ENCODE peak calls at places on chromosome 11, in nine cellular contexts. S is fibroblast of the aortic adventitia, G is HFF-Myc, W is brain microvascular endothelial cell, Y is tibial artery, A is endodermal cell, Q is BE2C, I is fibroblast of mammary gland, L is HCT116. R is an unnamed sample.

GRCh38 chr11:95296165-95296564 is 65.2 kb upstream of the SESN3 start:
- DNase-seq in S (no peak), G (no peak), W (no peak), Y (no peak), A (no peak), Q (peak; percentile 35), I (no peak), L (no peak), R (no peak)

GRCh38 chr11:10770626-10771254 is 19.7 kb downstream of the CTR9 start:
- DNase-seq in S (peak; percentile 59), G (peak; percentile 19), W (peak; percentile 50), Y (peak; percentile 44), A (peak; percentile 86), Q (peak; percentile 65), I (peak; percentile 69), L (peak; percentile 29), R (no peak)

GRCh38 chr11:110340427-110340826 is 44.0 kb upstream of the RDX start:
- DNase-seq in S (no peak), G (no peak), W (no peak), Y (no peak), A (no peak), Q (no peak), I (no peak), L (no peak), R (no peak)

GRCh38 chr11:20103281-20103680 is 57.0 kb downstream of the DBX1 start:
- DNase-seq in S (no peak), G (no peak), W (no peak), Y (no peak), A (no peak), Q (no peak), I (no peak), L (no peak), R (no peak)

GRCh38 chr11:66142370-66143263 is 72.5 kb downstream of the PACS1 start:
- DNase-seq in S (peak; percentile 26), G (no peak), W (peak; percentile 47), Y (no peak), A (no peak), Q (no peak), I (no peak), L (peak; percentile 35), R (peak; percentile 36)

GRCh38 chr11:66639066-66639813 is 737 bp downstream of the RBM4 start:
- DNase-seq in S (peak; percentile 62), G (no peak), W (peak; percentile 22), Y (peak; percentile 29), A (no peak), Q (peak; percentile 18), I (peak; percentile 43), L (no peak), R (peak; percentile 50)

GRCh38 chr11:91305402-91305801 is 919.2 kb upstream of the FAT3 start:
- DNase-seq in S (no peak), G (no peak), W (no peak), Y (no peak), A (peak; percentile 51), Q (no peak), I (no peak), L (no peak), R (no peak)

GRCh38 chr11:38019072-38019775 is 1421.2 kb upstream of the RAG2 start:
- DNase-seq in S (no peak), G (no peak), W (no peak), Y (no peak), A (peak; percentile 79), Q (no peak), I (no peak), L (no peak), R (peak; percentile 2)

GRCh38 chr11:94198718-94199117 is 70.1 kb downstream of the PANX1 start:
- DNase-seq in S (no peak), G (no peak), W (no peak), Y (no peak), A (no peak), Q (no peak), I (no peak), L (no peak), R (no peak)

GRCh38 chr11:21908211-21908610 is 284.7 kb upstream of the ANO5 start:
- DNase-seq in S (no peak), G (no peak), W (no peak), Y (no peak), A (no peak), Q (no peak), I (no peak), L (no peak), R (no peak)

GRCh38 chr11:123551085-123551484 is 103.3 kb downstream of the SCN3B start:
- DNase-seq in S (no peak), G (no peak), W (no peak), Y (no peak), A (no peak), Q (no peak), I (no peak), L (no peak), R (no peak)

DNA sequence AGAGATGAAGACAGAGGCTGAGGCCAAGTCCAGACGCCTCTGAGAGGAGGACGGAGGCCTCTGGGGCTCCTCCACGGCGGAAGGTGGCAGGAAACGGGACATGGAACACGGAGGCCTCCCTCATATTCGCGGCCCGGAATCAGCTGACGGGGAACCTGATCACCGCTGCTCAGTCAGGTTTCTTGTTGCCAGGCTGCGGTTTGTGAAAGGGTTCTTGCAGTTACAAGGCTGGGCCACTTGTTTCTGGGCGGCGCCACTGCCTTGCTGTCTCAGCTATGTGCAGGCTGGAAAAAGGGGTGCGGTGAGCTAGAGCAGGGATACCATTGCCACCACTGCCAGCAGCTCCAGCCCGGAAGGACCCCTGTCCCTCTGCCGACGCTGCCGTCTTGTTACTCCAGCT is 10.0 kb upstream of the MMP1 start:
- DNase-seq in S (no peak), G (no peak), W (peak; percentile 9), Y (no peak), A (peak; percentile 93), Q (peak; percentile 39), I (peak; percentile 21), L (peak; percentile 75), R (no peak)
- TF ChIP-seq CTCF in S (peak; percentile 30), G (no peak), W (peak; percentile 61), Y (no peak), A (peak; percentile 78), Q (peak; percentile 39), I (peak; percentile 32), L (peak; percentile 64), R (no peak)

GRCh38 chr11:2443881-2444300 is 423 bp downstream of the TRPM5 start:
- DNase-seq in S (no peak), G (no peak), W (no peak), Y (no peak), A (peak; percentile 63), Q (no peak), I (no peak), L (no peak), R (no peak)

GRCh38 chr11:2442554-2442953 is 1.8 kb downstream of the TRPM5 start:
- DNase-seq in S (no peak), G (no peak), W (no peak), Y (no peak), A (no peak), Q (no peak), I (no peak), L (no peak), R (no peak)

GRCh38 chr11:2445107-2445947 is 519 bp downstream of the KCNQ1 start:
- DNase-seq in S (no peak), G (no peak), W (no peak), Y (no peak), A (no peak), Q (no peak), I (no peak), L (no peak), R (no peak)

GRCh38 chr11:2444301-2445106 is at the start of the genes KCNQ1 and TRPM5:
- DNase-seq in S (no peak), G (no peak), W (no peak), Y (no peak), A (peak; percentile 93), Q (no peak), I (no peak), L (peak; percentile 24), R (peak; percentile 17)

GRCh38 chr11:2443406-2443805 is 908 bp downstream of the TRPM5 start:
- DNase-seq in S (no peak), G (no peak), W (no peak), Y (no peak), A (no peak), Q (no peak), I (no peak), L (no peak), R (no peak)
- H3K4me3 ChIP-seq in S (no peak overlapping the region), G (no peak overlapping the region), W (no peak overlapping the region), Y (no peak overlapping the region), A (no peak overlapping the region), Q (no peak overlapping the region), I (no peak overlapping the region), L (no peak overlapping the region), R (no peak overlapping the region)

GRCh38 chr11:30346068-30346688 is 23.3 kb downstream of the ARL14EP start:
- DNase-seq in S (peak; percentile 72), G (peak; percentile 31), W (peak; percentile 20), Y (no peak), A (no peak), Q (no peak), I (peak; percentile 61), L (peak; percentile 15), R (peak; percentile 60)
- TF ChIP-seq CTCF in S (peak; percentile 64), G (peak; percentile 37), W (peak; percentile 48), Y (peak; percentile 64), A (peak; percentile 81), Q (peak; percentile 39), I (peak; percentile 58), L (peak; percentile 64), R (peak; percentile 58)

DNA sequence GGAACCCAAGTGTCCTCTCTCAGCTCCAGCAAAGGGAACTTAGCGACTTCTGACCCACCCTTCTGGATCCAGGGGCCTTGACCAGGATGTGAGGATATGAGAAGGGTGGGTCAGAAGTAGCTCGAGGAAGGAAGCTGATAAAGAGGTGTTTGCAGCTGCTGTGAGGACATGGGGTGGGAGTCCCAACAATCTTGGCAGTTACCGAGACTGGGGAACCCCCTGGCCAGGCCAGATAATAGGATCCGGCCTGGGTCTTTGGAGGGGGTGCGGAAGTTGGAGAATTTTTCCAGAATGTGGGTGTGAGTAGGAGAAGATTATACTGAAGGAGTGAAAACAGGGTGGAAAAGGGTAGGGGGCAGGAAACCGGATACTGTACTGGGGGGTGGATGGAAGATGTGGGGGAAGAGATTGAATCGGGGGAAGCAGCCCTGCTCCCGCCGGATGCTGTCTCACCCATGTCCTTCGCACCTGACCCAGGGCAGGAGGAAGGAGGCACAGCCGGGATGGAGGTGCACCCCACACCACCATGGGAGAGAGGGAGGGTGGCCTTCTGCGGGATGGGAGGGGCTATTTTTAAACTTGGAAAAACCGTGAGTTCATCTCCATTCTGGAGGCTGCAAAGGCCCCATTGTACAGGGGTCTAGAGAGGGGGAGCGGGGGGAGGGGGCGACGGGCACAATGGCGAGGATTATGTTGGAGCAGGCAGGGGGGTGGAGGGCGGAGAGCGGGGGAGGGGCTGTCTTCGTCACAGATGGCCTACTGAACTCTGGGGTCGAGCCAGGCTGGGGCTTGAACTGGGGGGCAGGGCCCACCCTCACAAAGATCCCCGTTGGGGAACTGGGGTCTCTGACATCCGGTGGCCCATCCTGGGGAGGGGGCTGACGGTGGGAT is 3.0 kb upstream of the MCAM start:
- DNase-seq in S (no peak), G (no peak), W (no peak), Y (no peak), A (peak; percentile 81), Q (no peak), I (no peak), L (no peak), R (no peak)
- H3K4me3 ChIP-seq in S (no peak overlapping the region), G (no peak overlapping the region), W (no peak overlapping the region), Y (peak overlapping the region; percentile 54), A (no peak overlapping the region), Q (no peak overlapping the region), I (no peak overlapping the region), L (no peak overlapping the region), R (no peak overlapping the region)

GRCh38 chr11:46363455-46363920 is 16.2 kb downstream of the DGKZ start:
- DNase-seq in S (no peak), G (no peak), W (peak; percentile 47), Y (no peak), A (no peak), Q (no peak), I (peak; percentile 14), L (peak; percentile 52), R (peak; percentile 74)
- TF ChIP-seq CTCF in S (no peak), G (no peak), W (peak; percentile 57), Y (no peak), A (no peak), Q (no peak), I (no peak), L (no peak), R (no peak)